ENCODE peak calls at places on chromosomes 7 and 10, in eight cellular contexts. One of them, this sample, is unnamed.

GRCh38 chr7:1372063-1372462 is 87.2 kb downstream of the MICALL2 start:
- DNase-seq in transverse colon: no peak
- DNase-seq in activated gamma-delta T cell treated with anti-CD3 and anti-CD28 coated beads, Interleukin-2, amount 50 U/mL, for 16 hours: no peak
- DNase-seq in HS-27A: no peak
- DNase-seq in A172: no peak
- DNase-seq in CD8-positive, alpha-beta T cell: no peak
- DNase-seq in NT2/D1: no peak
- DNase-seq in stimulated activated CD4-positive, alpha-beta T cell treated with anti-CD3 and anti-CD28 coated beads, Interleukin-1b, Interleukin-23, amount 100 ng/mL, for 24 hours: no peak
- DNase-seq in this sample: no peak

GRCh38 chr10:79286318-79286951 is 60.8 kb upstream of the PPIF start:
- DNase-seq in stimulated activated CD4-positive, alpha-beta T cell treated with anti-CD3 and anti-CD28 coated beads, Interleukin-1b, Interleukin-23, amount 100 ng/mL, for 24 hours: peak; percentile 64
- DNase-seq in NT2/D1: no peak
- DNase-seq in A172: no peak
- DNase-seq in transverse colon: peak; percentile 87
- DNase-seq in activated gamma-delta T cell treated with anti-CD3 and anti-CD28 coated beads, Interleukin-2, amount 50 U/mL, for 16 hours: peak; percentile 82
- DNase-seq in CD8-positive, alpha-beta T cell: peak; percentile 53
- DNase-seq in HS-27A: no peak
- DNase-seq in this sample: peak; percentile 91

GRCh38 chr10:51960494-51960895 is 261.1 kb upstream of the CSTF2T start:
- DNase-seq in transverse colon: no peak
- DNase-seq in stimulated activated CD4-positive, alpha-beta T cell treated with anti-CD3 and anti-CD28 coated beads, Interleukin-1b, Interleukin-23, amount 100 ng/mL, for 24 hours: no peak
- DNase-seq in activated gamma-delta T cell treated with anti-CD3 and anti-CD28 coated beads, Interleukin-2, amount 50 U/mL, for 16 hours: no peak
- DNase-seq in A172: peak; percentile 13
- DNase-seq in HS-27A: peak; percentile 15
- DNase-seq in NT2/D1: peak; percentile 11
- DNase-seq in CD8-positive, alpha-beta T cell: no peak
- DNase-seq in this sample: no peak

GRCh38 chr10:69359089-69360025 is 57.4 kb downstream of the TACR2 start:
- DNase-seq in HS-27A: no peak
- DNase-seq in stimulated activated CD4-positive, alpha-beta T cell treated with anti-CD3 and anti-CD28 coated beads, Interleukin-1b, Interleukin-23, amount 100 ng/mL, for 24 hours: no peak
- DNase-seq in CD8-positive, alpha-beta T cell: no peak
- DNase-seq in activated gamma-delta T cell treated with anti-CD3 and anti-CD28 coated beads, Interleukin-2, amount 50 U/mL, for 16 hours: peak; percentile 7
- DNase-seq in A172: no peak
- DNase-seq in transverse colon: no peak
- DNase-seq in NT2/D1: no peak
- DNase-seq in this sample: no peak

GRCh38 chr10:133162178-133162909 is 2.3 kb downstream of the KNDC1 start:
- DNase-seq in stimulated activated CD4-positive, alpha-beta T cell treated with anti-CD3 and anti-CD28 coated beads, Interleukin-1b, Interleukin-23, amount 100 ng/mL, for 24 hours: no peak
- DNase-seq in activated gamma-delta T cell treated with anti-CD3 and anti-CD28 coated beads, Interleukin-2, amount 50 U/mL, for 16 hours: no peak
- DNase-seq in CD8-positive, alpha-beta T cell: no peak
- DNase-seq in HS-27A: no peak
- DNase-seq in NT2/D1: no peak
- DNase-seq in transverse colon: no peak
- DNase-seq in A172: no peak
- DNase-seq in this sample: no peak

GRCh38 chr7:27185708-27186449 is 847 bp upstream of the HOXA11 start:
- DNase-seq in transverse colon: peak; percentile 20
- DNase-seq in HS-27A: no peak
- DNase-seq in A172: no peak
- DNase-seq in NT2/D1: no peak
- DNase-seq in activated gamma-delta T cell treated with anti-CD3 and anti-CD28 coated beads, Interleukin-2, amount 50 U/mL, for 16 hours: no peak
- DNase-seq in CD8-positive, alpha-beta T cell: no peak
- DNase-seq in stimulated activated CD4-positive, alpha-beta T cell treated with anti-CD3 and anti-CD28 coated beads, Interleukin-1b, Interleukin-23, amount 100 ng/mL, for 24 hours: no peak
- DNase-seq in this sample: peak; percentile 25

GRCh38 chr10:92384741-92385140 is 93.8 kb downstream of the MARCHF5 start:
- DNase-seq in A172: no peak
- DNase-seq in CD8-positive, alpha-beta T cell: no peak
- DNase-seq in HS-27A: no peak
- DNase-seq in transverse colon: no peak
- DNase-seq in NT2/D1: no peak
- DNase-seq in stimulated activated CD4-positive, alpha-beta T cell treated with anti-CD3 and anti-CD28 coated beads, Interleukin-1b, Interleukin-23, amount 100 ng/mL, for 24 hours: no peak
- DNase-seq in activated gamma-delta T cell treated with anti-CD3 and anti-CD28 coated beads, Interleukin-2, amount 50 U/mL, for 16 hours: no peak
- DNase-seq in this sample: no peak

GRCh38 chr7:46603780-46604725 is 683.0 kb upstream of the IGFBP3 start:
- DNase-seq in CD8-positive, alpha-beta T cell: no peak
- DNase-seq in A172: no peak
- DNase-seq in transverse colon: peak; percentile 74
- DNase-seq in stimulated activated CD4-positive, alpha-beta T cell treated with anti-CD3 and anti-CD28 coated beads, Interleukin-1b, Interleukin-23, amount 100 ng/mL, for 24 hours: no peak
- DNase-seq in activated gamma-delta T cell treated with anti-CD3 and anti-CD28 coated beads, Interleukin-2, amount 50 U/mL, for 16 hours: no peak
- DNase-seq in NT2/D1: no peak
- DNase-seq in HS-27A: no peak
- DNase-seq in this sample: peak; percentile 95

GRCh38 chr10:70715853-70716795 is 43.8 kb downstream of the ADAMTS14 start:
- DNase-seq in activated gamma-delta T cell treated with anti-CD3 and anti-CD28 coated beads, Interleukin-2, amount 50 U/mL, for 16 hours: no peak
- DNase-seq in HS-27A: no peak
- DNase-seq in transverse colon: no peak
- DNase-seq in stimulated activated CD4-positive, alpha-beta T cell treated with anti-CD3 and anti-CD28 coated beads, Interleukin-1b, Interleukin-23, amount 100 ng/mL, for 24 hours: no peak
- DNase-seq in A172: peak; percentile 40
- DNase-seq in NT2/D1: no peak
- DNase-seq in CD8-positive, alpha-beta T cell: no peak
- DNase-seq in this sample: no peak

GRCh38 chr7:129678606-129679005 is 67.1 kb downstream of the NRF1 start:
- DNase-seq in NT2/D1: no peak
- DNase-seq in transverse colon: no peak
- DNase-seq in HS-27A: no peak
- DNase-seq in stimulated activated CD4-positive, alpha-beta T cell treated with anti-CD3 and anti-CD28 coated beads, Interleukin-1b, Interleukin-23, amount 100 ng/mL, for 24 hours: no peak
- DNase-seq in activated gamma-delta T cell treated with anti-CD3 and anti-CD28 coated beads, Interleukin-2, amount 50 U/mL, for 16 hours: no peak
- DNase-seq in CD8-positive, alpha-beta T cell: no peak
- DNase-seq in A172: no peak
- DNase-seq in this sample: no peak